ENCODE peak calls at places on chromosome 4, in ten cellular contexts. C is cardiac muscle cell; P is SW 1271; T is anterior cingulate cortex; B is stimulated activated CD8-positive, alpha-beta memory T cell treated with anti-CD3 and anti-CD28 coated beads, Interleukin-12 subunit alpha, Interleukin-12 subunit beta, amount 100 ng/mL, for 4 hours; E is NCI-H1105; A is astrocyte of the cerebellum; G is T-helper 2 cell; R is stimulated activated CD4-positive, alpha-beta T cell treated with anti-CD3 and anti-CD28 coated beads, Interleukin-15, amount 100 ng/mL, for 24 hours; H is EH. U is an unnamed sample.

GRCh38 chr4:38037627-38038026 is 77.4 kb downstream of the PTTG2 start:
- DNase-seq in C (no peak), P (no peak), T (no peak), B (no peak), E (no peak), A (no peak), G (no peak), R (no peak), H (no peak), U (no peak)

GRCh38 chr4:37885496-37885895 is 5.4 kb upstream of the TBC1D1 start:
- DNase-seq in C (peak), P (no peak), T (no peak), B (no peak), E (no peak), A (no peak), G (no peak), R (no peak), H (peak), U (no peak)

GRCh38 chr4:117957570-117957969 is 76.7 kb upstream of the NDST3 start:
- DNase-seq in C (no peak), P (no peak), T (no peak), B (no peak), E (no peak), A (no peak), G (no peak), R (no peak), H (no peak), U (no peak)

GRCh38 chr4:139675651-139676050 is 10.0 kb downstream of the MGST2 start:
- DNase-seq in C (no peak), P (no peak), T (no peak), B (no peak), E (no peak), A (no peak), G (no peak), R (no peak), H (no peak), U (no peak)

GRCh38 chr4:86857341-86858052 is 8.3 kb upstream of the SLC10A6 start:
- DNase-seq in C (no peak), P (no peak), T (no peak), B (no peak), E (no peak), A (no peak), G (no peak), R (no peak), H (peak), U (no peak)

GRCh38 chr4:137597751-137598493 is 65.6 kb upstream of the PCDH18 start:
- DNase-seq in C (no peak), P (no peak), T (no peak), B (no peak), E (no peak), A (no peak), G (no peak), R (no peak), H (peak), U (no peak)

GRCh38 chr4:25209702-25210101 is 24.1 kb upstream of the PI4K2B start:
- DNase-seq in C (no peak), P (no peak), T (no peak), B (no peak), E (no peak), A (no peak), G (no peak), R (no peak), H (no peak), U (no peak)

GRCh38 chr4:13645075-13645474 is 17.6 kb upstream of the BOD1L1 start:
- DNase-seq in C (no peak), P (no peak), T (no peak), B (no peak), E (no peak), A (no peak), G (no peak), R (no peak), H (no peak), U (no peak)

GRCh38 chr4:147985376-147985775 is 253.5 kb downstream of the ARHGAP10 start:
- DNase-seq in C (no peak), P (no peak), T (no peak), B (no peak), E (no peak), A (no peak), G (no peak), R (no peak), H (no peak), U (no peak)

GRCh38 chr4:169253904-169254303 is 16.9 kb downstream of the SH3RF1 start:
- DNase-seq in C (no peak), P (peak), T (no peak), B (no peak), E (no peak), A (peak), G (no peak), R (no peak), H (peak), U (no peak)

GRCh38 chr4:27123050-27123768 is 262.6 kb downstream of the STIM2 start:
- DNase-seq in C (no peak), P (peak), T (no peak), B (no peak), E (no peak), A (peak), G (no peak), R (no peak), H (peak), U (no peak)

GRCh38 chr4:101439926-101440325 is 92.6 kb upstream of the PPP3CA start:
- DNase-seq in C (no peak), P (no peak), T (no peak), B (no peak), E (no peak), A (no peak), G (no peak), R (no peak), H (no peak), U (no peak)

GRCh38 chr4:182913036-182913435 is 4.2 kb downstream of the DCTD start:
- DNase-seq in C (no peak), P (no peak), T (no peak), B (no peak), E (no peak), A (no peak), G (no peak), R (no peak), H (no peak), U (no peak)

GRCh38 chr4:109067509-109068205 is 234.8 kb downstream of the COL25A1 start:
- DNase-seq in C (no peak), P (no peak), T (no peak), B (no peak), E (no peak), A (no peak), G (no peak), R (no peak), H (peak), U (no peak)

GRCh38 chr4:72899214-72899613 is 170.3 kb downstream of the COX18 start:
- DNase-seq in C (no peak), P (no peak), T (no peak), B (no peak), E (no peak), A (no peak), G (no peak), R (no peak), H (peak), U (no peak)

GRCh38 chr4:2252530-2252924 is 9.4 kb downstream of the MXD4 start:
- DNase-seq in C (no peak), P (no peak), T (no peak), B (no peak), E (no peak), A (no peak), G (peak), R (peak), H (no peak), U (no peak)

GRCh38 chr4:36316544-36317082 is 35.2 kb downstream of the DTHD1 start:
- DNase-seq in C (no peak), P (peak), T (no peak), B (no peak), E (no peak), A (peak), G (no peak), R (no peak), H (no peak), U (no peak)

GRCh38 chr4:21790437-21791029 is 158.0 kb downstream of the KCNIP4 start:
- DNase-seq in C (peak), P (peak), T (no peak), B (no peak), E (no peak), A (peak), G (no peak), R (no peak), H (peak), U (no peak)

GRCh38 chr4:113293043-113293560 is 243.6 kb downstream of the ANK2 start:
- DNase-seq in C (no peak), P (no peak), T (peak), B (no peak), E (no peak), A (no peak), G (no peak), R (no peak), H (peak), U (no peak)

GRCh38 chr4:99210789-99211188 is 8.3 kb downstream of the ADH6 start:
- DNase-seq in C (no peak), P (no peak), T (no peak), B (no peak), E (no peak), A (no peak), G (no peak), R (no peak), H (no peak), U (no peak)

GRCh38 chr4:47386592-47387235 is 76.8 kb downstream of the COMMD8 start:
- DNase-seq in C (no peak), P (no peak), T (no peak), B (no peak), E (no peak), A (no peak), G (no peak), R (no peak), H (no peak), U (no peak)

GRCh38 chr4:25702848-25703247 is 47.2 kb downstream of the SLC34A2 start:
- DNase-seq in C (peak), P (no peak), T (peak), B (no peak), E (no peak), A (peak), G (no peak), R (no peak), H (peak), U (no peak)

GRCh38 chr4:169286562-169287301 is 16.0 kb upstream of the SH3RF1 start:
- DNase-seq in C (no peak), P (no peak), T (no peak), B (no peak), E (no peak), A (no peak), G (no peak), R (no peak), H (peak), U (no peak)

GRCh38 chr4:128347930-128348660 is 60.5 kb upstream of the PGRMC2 start:
- DNase-seq in C (no peak), P (no peak), T (no peak), B (no peak), E (no peak), A (no peak), G (no peak), R (no peak), H (peak), U (no peak)

GRCh38 chr4:139171878-139172691 is 4.9 kb downstream of the ELF2 start:
- DNase-seq in C (no peak), P (peak), T (no peak), B (no peak), E (no peak), A (no peak), G (no peak), R (peak), H (peak), U (no peak)

GRCh38 chr4:152937535-152938236 is 1.6 kb downstream of the FHDC1 start:
- DNase-seq in C (peak), P (no peak), T (no peak), B (no peak), E (no peak), A (no peak), G (no peak), R (peak), H (peak), U (no peak)

GRCh38 chr4:106691749-106692148 is 323.2 kb upstream of the GIMD1 start:
- DNase-seq in C (no peak), P (no peak), T (no peak), B (no peak), E (no peak), A (no peak), G (no peak), R (no peak), H (peak), U (no peak)